ENCODE peak calls at places on chromosomes 12 and 14, in seven cellular contexts. One of them, this sample, is unnamed. For H3K4me1, the result is how much of the 10 kb centered on the place peaks cover.

GRCh38 chr14:34160619-34161018 is 209.7 kb upstream of the EGLN3 start:
- DNase-seq in neural progenitor cell: no peak
- DNase-seq in upper lobe of right lung: no peak
- DNase-seq in tibial nerve: no peak
- DNase-seq in osteoblast: no peak
- DNase-seq in kidney: no peak
- DNase-seq in endothelial cell of umbilical vein: no peak
- DNase-seq in this sample: no peak

GRCh38 chr12:45660330-45660729 is 69.2 kb upstream of the ARID2 start:
- DNase-seq in neural progenitor cell: no peak
- DNase-seq in osteoblast: no peak
- DNase-seq in endothelial cell of umbilical vein: peak
- DNase-seq in upper lobe of right lung: no peak
- DNase-seq in kidney: no peak
- DNase-seq in tibial nerve: no peak
- DNase-seq in this sample: peak

GRCh38 chr12:113899844-113900471 is 66.2 kb downstream of the RBM19 start:
- DNase-seq in neural progenitor cell: peak
- DNase-seq in kidney: no peak
- DNase-seq in upper lobe of right lung: no peak
- DNase-seq in osteoblast: no peak
- DNase-seq in tibial nerve: no peak
- DNase-seq in endothelial cell of umbilical vein: no peak
- DNase-seq in this sample: peak

GRCh38 chr12:113903381-113903863 is 62.7 kb downstream of the RBM19 start:
- DNase-seq in neural progenitor cell: no peak
- DNase-seq in endothelial cell of umbilical vein: no peak
- DNase-seq in tibial nerve: no peak
- DNase-seq in kidney: no peak
- DNase-seq in osteoblast: no peak
- DNase-seq in upper lobe of right lung: no peak
- DNase-seq in this sample: no peak

GRCh38 chr12:63994704-63995103 is 150.2 kb downstream of the SRGAP1 start:
- DNase-seq in osteoblast: no peak
- DNase-seq in upper lobe of right lung: no peak
- DNase-seq in tibial nerve: no peak
- DNase-seq in neural progenitor cell: no peak
- DNase-seq in kidney: no peak
- DNase-seq in endothelial cell of umbilical vein: no peak
- DNase-seq in this sample: no peak

GRCh38 chr14:51993274-51993673 is 3.9 kb downstream of the RTRAF start:
- DNase-seq in neural progenitor cell: no peak
- DNase-seq in endothelial cell of umbilical vein: no peak
- DNase-seq in kidney: no peak
- DNase-seq in upper lobe of right lung: no peak
- DNase-seq in tibial nerve: no peak
- DNase-seq in osteoblast: no peak
- DNase-seq in this sample: no peak

GRCh38 chr12:68317047-68317667 is 15.0 kb downstream of the MDM1 start:
- DNase-seq in neural progenitor cell: peak
- DNase-seq in upper lobe of right lung: no peak
- DNase-seq in endothelial cell of umbilical vein: peak
- DNase-seq in kidney: no peak
- DNase-seq in tibial nerve: peak
- DNase-seq in osteoblast: no peak
- DNase-seq in this sample: peak

GRCh38 chr12:100391856-100392255 is 35.0 kb downstream of the SLC17A8 start:
- DNase-seq in endothelial cell of umbilical vein: no peak
- DNase-seq in upper lobe of right lung: no peak
- DNase-seq in kidney: no peak
- DNase-seq in osteoblast: peak
- DNase-seq in neural progenitor cell: no peak
- DNase-seq in tibial nerve: peak
- DNase-seq in this sample: no peak

GRCh38 chr12:50101663-50102062 is 2.1 kb upstream of the GPD1 start:
- DNase-seq in tibial nerve: no peak
- DNase-seq in upper lobe of right lung: no peak
- DNase-seq in endothelial cell of umbilical vein: peak
- DNase-seq in neural progenitor cell: peak
- DNase-seq in kidney: no peak
- DNase-seq in osteoblast: peak
- DNase-seq in this sample: no peak

GRCh38 chr14:39033371-39033770 is 69.7 kb downstream of the SEC23A start:
- DNase-seq in endothelial cell of umbilical vein: peak
- DNase-seq in kidney: no peak
- DNase-seq in upper lobe of right lung: no peak
- DNase-seq in tibial nerve: no peak
- DNase-seq in neural progenitor cell: peak
- DNase-seq in osteoblast: peak
- DNase-seq in this sample: no peak

GRCh38 chr14:90580381-90581335 is 183.8 kb downstream of the CALM1 start:
- DNase-seq in kidney: no peak
- DNase-seq in endothelial cell of umbilical vein: no peak
- DNase-seq in neural progenitor cell: peak
- DNase-seq in upper lobe of right lung: peak
- DNase-seq in tibial nerve: no peak
- DNase-seq in osteoblast: peak
- DNase-seq in this sample: peak

GRCh38 chr14:55329999-55330710 is 58.9 kb downstream of the FBXO34 start:
- DNase-seq in kidney: no peak
- DNase-seq in tibial nerve: no peak
- DNase-seq in endothelial cell of umbilical vein: no peak
- DNase-seq in osteoblast: peak
- DNase-seq in upper lobe of right lung: no peak
- DNase-seq in neural progenitor cell: no peak
- DNase-seq in this sample: no peak

GRCh38 chr14:38145142-38145541 is 62.6 kb upstream of the SSTR1 start:
- DNase-seq in neural progenitor cell: no peak
- DNase-seq in endothelial cell of umbilical vein: no peak
- DNase-seq in tibial nerve: no peak
- DNase-seq in kidney: no peak
- DNase-seq in upper lobe of right lung: no peak
- DNase-seq in osteoblast: no peak
- DNase-seq in this sample: no peak

GRCh38 chr12:71973687-71974086 is 35.0 kb downstream of the TPH2 start:
- DNase-seq in upper lobe of right lung: no peak
- DNase-seq in tibial nerve: no peak
- DNase-seq in kidney: no peak
- DNase-seq in endothelial cell of umbilical vein: no peak
- DNase-seq in osteoblast: no peak
- DNase-seq in neural progenitor cell: no peak
- DNase-seq in this sample: no peak

GRCh38 chr12:86724716-86725115 is 468.5 kb upstream of the MGAT4C start:
- DNase-seq in kidney: no peak
- DNase-seq in upper lobe of right lung: no peak
- DNase-seq in osteoblast: peak
- DNase-seq in endothelial cell of umbilical vein: no peak
- DNase-seq in neural progenitor cell: no peak
- DNase-seq in tibial nerve: no peak
- DNase-seq in this sample: no peak

GRCh38 chr12:125140918-125141573 is 75.8 kb downstream of the AACS start:
- DNase-seq in tibial nerve: no peak
- DNase-seq in endothelial cell of umbilical vein: peak
- DNase-seq in kidney: no peak
- DNase-seq in osteoblast: peak
- DNase-seq in neural progenitor cell: no peak
- DNase-seq in upper lobe of right lung: no peak
- DNase-seq in this sample: no peak

GRCh38 chr14:37901978-37902377 is 305.7 kb upstream of the SSTR1 start:
- DNase-seq in tibial nerve: peak
- DNase-seq in kidney: peak
- DNase-seq in neural progenitor cell: no peak
- DNase-seq in upper lobe of right lung: no peak
- DNase-seq in osteoblast: peak
- DNase-seq in endothelial cell of umbilical vein: no peak
- DNase-seq in this sample: no peak

GRCh38 chr12:15597125-15597830 is 191.9 kb downstream of the EPS8 start:
- DNase-seq in endothelial cell of umbilical vein: no peak
- DNase-seq in kidney: no peak
- DNase-seq in tibial nerve: no peak
- DNase-seq in neural progenitor cell: no peak
- DNase-seq in upper lobe of right lung: no peak
- DNase-seq in osteoblast: no peak
- DNase-seq in this sample: no peak

GRCh38 chr14:35374273-35374681 is 30.3 kb downstream of the NFKBIA start:
- DNase-seq in kidney: peak
- DNase-seq in tibial nerve: peak
- DNase-seq in endothelial cell of umbilical vein: peak
- DNase-seq in neural progenitor cell: no peak
- DNase-seq in osteoblast: peak
- DNase-seq in upper lobe of right lung: no peak
- DNase-seq in this sample: no peak

GRCh38 chr12:131223171-131223761 is 269.6 kb downstream of the ADGRD1 start:
- DNase-seq in tibial nerve: no peak
- DNase-seq in upper lobe of right lung: no peak
- DNase-seq in osteoblast: no peak
- DNase-seq in kidney: peak
- DNase-seq in neural progenitor cell: no peak
- DNase-seq in endothelial cell of umbilical vein: no peak
- DNase-seq in this sample: no peak

GRCh38 chr14:55869397-55870049 is 248.7 kb upstream of the PELI2 start:
- DNase-seq in endothelial cell of umbilical vein: peak
- DNase-seq in tibial nerve: no peak
- DNase-seq in neural progenitor cell: no peak
- DNase-seq in upper lobe of right lung: no peak
- DNase-seq in osteoblast: no peak
- DNase-seq in kidney: no peak
- DNase-seq in this sample: no peak

GRCh38 chr14:100686858-100687257 is 39.8 kb upstream of the DLK1 start:
- DNase-seq in neural progenitor cell: peak
- DNase-seq in tibial nerve: no peak
- DNase-seq in upper lobe of right lung: no peak
- DNase-seq in osteoblast: no peak
- DNase-seq in endothelial cell of umbilical vein: no peak
- DNase-seq in kidney: no peak
- DNase-seq in this sample: no peak

GRCh38 chr12:94795520-94795919 is 145.2 kb upstream of the TMCC3 start:
- DNase-seq in osteoblast: peak
- DNase-seq in upper lobe of right lung: no peak
- DNase-seq in neural progenitor cell: peak
- DNase-seq in kidney: no peak
- DNase-seq in tibial nerve: no peak
- DNase-seq in endothelial cell of umbilical vein: peak
- DNase-seq in this sample: peak

GRCh38 chr12:9700606-9700956 is 31.1 kb downstream of the CLEC2D start:
- DNase-seq in neural progenitor cell: no peak
- DNase-seq in endothelial cell of umbilical vein: no peak
- DNase-seq in tibial nerve: no peak
- DNase-seq in upper lobe of right lung: no peak
- DNase-seq in kidney: no peak
- DNase-seq in osteoblast: no peak
- DNase-seq in this sample: no peak

GRCh38 chr12:114167431-114167830 is 201.3 kb upstream of the RBM19 start:
- DNase-seq in upper lobe of right lung: no peak
- DNase-seq in osteoblast: no peak
- DNase-seq in tibial nerve: no peak
- DNase-seq in neural progenitor cell: no peak
- DNase-seq in kidney: no peak
- DNase-seq in endothelial cell of umbilical vein: no peak
- DNase-seq in this sample: no peak

GRCh38 chr14:105135700-105136395 is 32.7 kb downstream of the JAG2 start:
- DNase-seq in kidney: no peak
- DNase-seq in neural progenitor cell: no peak
- DNase-seq in endothelial cell of umbilical vein: no peak
- DNase-seq in upper lobe of right lung: no peak
- DNase-seq in tibial nerve: no peak
- DNase-seq in osteoblast: no peak
- DNase-seq in this sample: no peak

GRCh38 chr12:88453323-88453722 is 126.9 kb downstream of the KITLG start:
- DNase-seq in neural progenitor cell: no peak
- DNase-seq in kidney: no peak
- DNase-seq in tibial nerve: no peak
- DNase-seq in upper lobe of right lung: no peak
- DNase-seq in endothelial cell of umbilical vein: no peak
- DNase-seq in osteoblast: no peak
- DNase-seq in this sample: no peak

GRCh38 chr12:3493225-3494049 is 2.4 kb downstream of the PRMT8 start:
- DNase-seq in kidney: no peak
- DNase-seq in upper lobe of right lung: no peak
- DNase-seq in osteoblast: peak
- DNase-seq in neural progenitor cell: peak
- DNase-seq in tibial nerve: no peak
- DNase-seq in endothelial cell of umbilical vein: no peak
- DNase-seq in this sample: no peak
- H3K4me3 ChIP-seq in kidney: no peak
- H3K4me3 ChIP-seq in upper lobe of right lung: no peak
- H3K4me3 ChIP-seq in osteoblast: no peak
- H3K4me3 ChIP-seq in neural progenitor cell: peak
- H3K4me3 ChIP-seq in tibial nerve: no peak
- H3K4me3 ChIP-seq in endothelial cell of umbilical vein: no peak
- H3K4me3 ChIP-seq in this sample: no peak

DNA sequence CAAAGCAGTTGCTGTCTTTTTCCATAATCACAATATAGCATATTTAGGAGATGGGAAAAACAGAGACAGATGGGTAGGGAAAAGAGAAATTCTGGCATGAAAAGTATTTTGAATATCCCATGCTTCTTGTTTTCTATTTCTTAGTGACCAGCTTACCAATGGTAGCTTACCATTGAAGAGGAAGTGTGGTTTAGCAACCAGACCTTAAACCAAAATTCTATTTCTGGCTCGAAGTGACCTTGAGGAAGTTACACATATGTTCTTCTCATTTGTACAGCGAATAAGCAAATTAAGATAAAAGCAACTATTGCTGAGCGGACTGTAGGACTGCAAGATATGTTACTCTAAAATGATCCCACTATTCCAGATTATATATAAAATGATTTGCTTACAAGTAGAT is 82.9 kb downstream of the FGD4 start:
- DNase-seq in tibial nerve: no peak
- DNase-seq in osteoblast: no peak
- DNase-seq in endothelial cell of umbilical vein: peak
- DNase-seq in neural progenitor cell: no peak
- DNase-seq in upper lobe of right lung: no peak
- DNase-seq in kidney: no peak
- DNase-seq in this sample: no peak
- H3K27ac ChIP-seq in tibial nerve: no peak
- H3K27ac ChIP-seq in osteoblast: no peak
- H3K27ac ChIP-seq in endothelial cell of umbilical vein: peak
- H3K27ac ChIP-seq in neural progenitor cell: no peak
- H3K27ac ChIP-seq in upper lobe of right lung: peak
- H3K27ac ChIP-seq in kidney: peak
- H3K27ac ChIP-seq in this sample: no peak

DNA sequence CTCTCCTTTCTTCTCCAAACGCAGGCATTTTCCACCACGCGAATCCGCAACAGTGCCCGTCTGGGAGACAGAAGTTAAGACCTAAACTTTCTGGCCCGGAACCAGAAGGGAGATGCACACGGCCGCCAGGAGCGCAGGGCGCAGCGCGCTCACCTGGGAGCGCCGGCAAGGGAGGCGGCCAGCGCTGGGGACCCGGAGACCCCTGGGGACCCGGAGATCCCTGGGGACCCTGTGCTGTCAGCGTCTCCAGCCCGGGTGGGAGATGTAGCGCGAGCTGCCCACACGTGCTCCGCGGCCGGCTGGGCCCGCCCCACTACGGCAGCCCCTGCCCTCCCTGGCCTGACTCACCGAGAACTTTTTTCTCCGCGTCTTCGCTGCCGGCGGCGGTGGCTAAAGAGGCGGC is 620 bp downstream of the YBX3 start:
- DNase-seq in upper lobe of right lung: peak
- DNase-seq in neural progenitor cell: peak
- DNase-seq in kidney: peak
- DNase-seq in endothelial cell of umbilical vein: no peak
- DNase-seq in tibial nerve: no peak
- DNase-seq in osteoblast: peak
- DNase-seq in this sample: peak
- H3K4me1 ChIP-seq in upper lobe of right lung: under half
- H3K4me1 ChIP-seq in neural progenitor cell: under half
- H3K4me1 ChIP-seq in kidney: under half
- H3K4me1 ChIP-seq in endothelial cell of umbilical vein: half or more
- H3K4me1 ChIP-seq in tibial nerve: under half
- H3K4me1 ChIP-seq in osteoblast: under half
- H3K4me1 ChIP-seq in this sample: under half

GRCh38 chr12:96371138-96371786 is 29.0 kb downstream of the CDK17 start:
- DNase-seq in endothelial cell of umbilical vein: no peak
- DNase-seq in upper lobe of right lung: no peak
- DNase-seq in tibial nerve: no peak
- DNase-seq in osteoblast: no peak
- DNase-seq in neural progenitor cell: peak
- DNase-seq in kidney: no peak
- DNase-seq in this sample: no peak
- H3K4me3 ChIP-seq in endothelial cell of umbilical vein: no peak
- H3K4me3 ChIP-seq in upper lobe of right lung: no peak
- H3K4me3 ChIP-seq in tibial nerve: no peak
- H3K4me3 ChIP-seq in osteoblast: no peak
- H3K4me3 ChIP-seq in neural progenitor cell: no peak
- H3K4me3 ChIP-seq in kidney: no peak
- H3K4me3 ChIP-seq in this sample: no peak

This sample was measured in SJCRH30.